ENCODE peak calls at places on chromosomes 4 and X, in seven cellular contexts. V is SW480; L is CD4-positive, alpha-beta memory T cell; H is foreskin fibroblast; K is NCI-H2029; B is HFF-Myc; J is HEK293T. Y is an unnamed sample.

GRCh38 chr4:88284378-88285234 is at the start of gene PPM1K:
- DNase-seq in V (peak; percentile 93), L (peak; percentile 100), H (peak; percentile 100), K (peak; percentile 97), B (peak; percentile 91), J (peak; percentile 92), Y (peak; percentile 97)

GRCh38 chrX:129534816-129535578 is 5.1 kb upstream of the OCRL start:
- DNase-seq in V (no peak), L (no peak), H (no peak), K (no peak), B (no peak), J (no peak), Y (peak; percentile 30)

GRCh38 chr4:2570551-2571222 is 34.2 kb downstream of the FAM193A start:
- DNase-seq in V (no peak), L (peak; percentile 22), H (no peak), K (no peak), B (no peak), J (no peak), Y (no peak)

GRCh38 chr4:38859501-38859900 is 2.9 kb upstream of the TLR6 start:
- DNase-seq in V (no peak), L (no peak), H (no peak), K (no peak), B (no peak), J (no peak), Y (no peak)

GRCh38 chr4:119898211-119898610 is 168.4 kb downstream of the MAD2L1 start:
- DNase-seq in V (no peak), L (no peak), H (no peak), K (no peak), B (no peak), J (no peak), Y (no peak)

GRCh38 chr4:56976283-56976877 is 1.0 kb downstream of the NOA1 start:
- DNase-seq in V (peak; percentile 9), L (no peak), H (no peak), K (no peak), B (no peak), J (peak; percentile 18), Y (peak; percentile 18)

GRCh38 chrX:40177942-40178715 is 80.4 kb upstream of the BCOR start:
- DNase-seq in V (no peak), L (no peak), H (no peak), K (no peak), B (no peak), J (no peak), Y (no peak)

GRCh38 chrX:39819921-39820849 is 277.6 kb downstream of the BCOR start:
- DNase-seq in V (no peak), L (no peak), H (no peak), K (no peak), B (no peak), J (no peak), Y (no peak)

GRCh38 chr4:175770555-175770954 is 41.5 kb downstream of the GPM6A start:
- DNase-seq in V (no peak), L (no peak), H (no peak), K (no peak), B (no peak), J (no peak), Y (no peak)

GRCh38 chr4:24244663-24245519 is 339.5 kb downstream of the DHX15 start:
- DNase-seq in V (no peak), L (no peak), H (no peak), K (no peak), B (no peak), J (peak; percentile 12), Y (no peak)

GRCh38 chrX:15790766-15791380 is 589 bp downstream of the ZRSR2 start:
- DNase-seq in V (no peak), L (no peak), H (no peak), K (no peak), B (no peak), J (no peak), Y (no peak)

GRCh38 chrX:150569155-150569477 is 695 bp downstream of the MTM1 start:
- DNase-seq in V (peak; percentile 35), L (peak; percentile 52), H (no peak), K (no peak), B (no peak), J (no peak), Y (peak; percentile 21)

GRCh38 chr4:33072340-33073089 is 2352.3 kb downstream of the PCDH7 start:
- DNase-seq in V (no peak), L (no peak), H (no peak), K (no peak), B (no peak), J (no peak), Y (no peak)

GRCh38 chrX:103248553-103248952 is 6.4 kb downstream of the TCEAL8 start:
- DNase-seq in V (peak; percentile 21), L (peak; percentile 11), H (no peak), K (no peak), B (no peak), J (no peak), Y (peak; percentile 24)

GRCh38 chr4:57163530-57164459 is 53.6 kb upstream of the IGFBP7 start:
- DNase-seq in V (peak; percentile 73), L (peak; percentile 56), H (peak; percentile 75), K (peak; percentile 70), B (peak; percentile 59), J (peak; percentile 83), Y (peak; percentile 86)

GRCh38 chr4:118180776-118181175 is 146.5 kb downstream of the NDST3 start:
- DNase-seq in V (no peak), L (no peak), H (peak; percentile 37), K (no peak), B (no peak), J (no peak), Y (peak; percentile 65)

GRCh38 chr4:145132521-145133098 is 34.5 kb downstream of the ABCE1 start:
- DNase-seq in V (no peak), L (no peak), H (no peak), K (peak; percentile 3), B (no peak), J (no peak), Y (peak; percentile 11)

GRCh38 chrX:150236304-150236703 is 126.8 kb upstream of the MAMLD1 start:
- DNase-seq in V (peak; percentile 15), L (no peak), H (peak; percentile 46), K (no peak), B (no peak), J (no peak), Y (peak; percentile 12)

GRCh38 chrX:32562261-32562660 is 649.1 kb downstream of the DMD start:
- DNase-seq in V (no peak), L (no peak), H (no peak), K (no peak), B (no peak), J (no peak), Y (no peak)

GRCh38 chrX:40651620-40652223 is 4.4 kb upstream of the CXorf38 start:
- DNase-seq in V (peak; percentile 59), L (peak; percentile 75), H (no peak), K (peak; percentile 29), B (peak; percentile 29), J (peak; percentile 39), Y (peak; percentile 79)

GRCh38 chr4:84032372-84032771 is 466.7 kb downstream of the NKX6-1 start:
- DNase-seq in V (no peak), L (no peak), H (no peak), K (no peak), B (no peak), J (no peak), Y (no peak)

Y was measured in MCF 10A.